ENCODE peak calls at places on chromosomes 3 and 15, in six cellular contexts. Y is K562, T is fibroblast of mammary gland, N is IMR-90, X is cardiac muscle cell, O is A549. S is an unnamed sample.

GRCh38 chr3:196502775-196503181 is 790 bp downstream of the RNF168 start:
- DNase-seq in Y (peak; percentile 28), T (peak; percentile 94), N (peak; percentile 92), X (peak; percentile 51), O (peak; percentile 35), S (peak; percentile 64)

GRCh38 chr3:62785384-62785783 is 89.8 kb downstream of the CADPS start:
- DNase-seq in Y (no peak), T (no peak), N (no peak), X (no peak), O (no peak), S (no peak)

GRCh38 chr15:66999046-66999557 is 66.3 kb upstream of the SMAD3 start:
- DNase-seq in Y (no peak), T (peak; percentile 32), N (peak; percentile 45), X (no peak), O (no peak), S (no peak)

GRCh38 chr15:62998262-62998909 is 44.2 kb upstream of the TPM1 start:
- DNase-seq in Y (no peak), T (no peak), N (no peak), X (no peak), O (no peak), S (no peak)

GRCh38 chr3:84136425-84136824 is 822.4 kb upstream of the CADM2 start:
- DNase-seq in Y (no peak), T (no peak), N (no peak), X (no peak), O (no peak), S (no peak)

GRCh38 chr15:43214592-43215295 is 6.1 kb downstream of the EPB42 start:
- DNase-seq in Y (no peak), T (no peak), N (no peak), X (peak; percentile 60), O (no peak), S (no peak)

GRCh38 chr3:36484386-36484785 is 104.1 kb downstream of the STAC start:
- DNase-seq in Y (no peak), T (no peak), N (no peak), X (no peak), O (no peak), S (no peak)

GRCh38 chr3:131491775-131492174 is 11.0 kb downstream of the MRPL3 start:
- DNase-seq in Y (no peak), T (peak; percentile 52), N (peak; percentile 16), X (no peak), O (no peak), S (no peak)

GRCh38 chr3:110430146-110430545 is 641.5 kb upstream of the NECTIN3 start:
- DNase-seq in Y (no peak), T (no peak), N (peak; percentile 44), X (no peak), O (no peak), S (no peak)

GRCh38 chr15:101277943-101278564 is 769 bp upstream of the SELENOS start:
- DNase-seq in Y (no peak), T (no peak), N (no peak), X (no peak), O (no peak), S (no peak)

GRCh38 chr3:172965256-172965655 is 175.8 kb downstream of the SPATA16 start:
- DNase-seq in Y (no peak), T (no peak), N (peak; percentile 50), X (no peak), O (no peak), S (no peak)

GRCh38 chr3:5181479-5182141 is 5.9 kb upstream of the EDEM1 start:
- DNase-seq in Y (no peak), T (no peak), N (no peak), X (no peak), O (no peak), S (no peak)

GRCh38 chr3:113623324-113623723 is 73.1 kb downstream of the USF3 start:
- DNase-seq in Y (no peak), T (peak; percentile 3), N (no peak), X (no peak), O (no peak), S (no peak)

GRCh38 chr15:70783041-70783440 is 19.7 kb upstream of the UACA start:
- DNase-seq in Y (no peak), T (no peak), N (no peak), X (no peak), O (no peak), S (no peak)

GRCh38 chr15:61479601-61480000 is 250.5 kb upstream of the RORA start:
- DNase-seq in Y (no peak), T (peak; percentile 72), N (no peak), X (no peak), O (no peak), S (no peak)

GRCh38 chr3:16439163-16439847 is 74.2 kb downstream of the RFTN1 start:
- DNase-seq in Y (no peak), T (no peak), N (peak; percentile 19), X (no peak), O (no peak), S (no peak)

GRCh38 chr15:83270176-83270575 is 14.3 kb downstream of the BNC1 start:
- DNase-seq in Y (no peak), T (no peak), N (no peak), X (no peak), O (no peak), S (no peak)

GRCh38 chr3:18343809-18344208 is 81.3 kb downstream of the SATB1 start:
- DNase-seq in Y (no peak), T (no peak), N (no peak), X (no peak), O (no peak), S (no peak)

GRCh38 chr3:98556164-98557130 is 24.7 kb downstream of the GPR15 start:
- DNase-seq in Y (no peak), T (no peak), N (no peak), X (no peak), O (no peak), S (peak; percentile 51)

GRCh38 chr3:12135029-12135634 is 23.6 kb downstream of the TIMP4 start:
- DNase-seq in Y (peak; percentile 61), T (peak; percentile 66), N (peak; percentile 64), X (peak; percentile 72), O (peak; percentile 64), S (peak; percentile 38)

GRCh38 chr15:66740802-66741201 is 38.8 kb downstream of the SMAD6 start:
- DNase-seq in Y (no peak), T (peak; percentile 53), N (no peak), X (no peak), O (no peak), S (no peak)

GRCh38 chr3:147620906-147621305 is 211.7 kb downstream of the ZIC1 start:
- DNase-seq in Y (no peak), T (peak; percentile 49), N (no peak), X (no peak), O (no peak), S (no peak)

DNA sequence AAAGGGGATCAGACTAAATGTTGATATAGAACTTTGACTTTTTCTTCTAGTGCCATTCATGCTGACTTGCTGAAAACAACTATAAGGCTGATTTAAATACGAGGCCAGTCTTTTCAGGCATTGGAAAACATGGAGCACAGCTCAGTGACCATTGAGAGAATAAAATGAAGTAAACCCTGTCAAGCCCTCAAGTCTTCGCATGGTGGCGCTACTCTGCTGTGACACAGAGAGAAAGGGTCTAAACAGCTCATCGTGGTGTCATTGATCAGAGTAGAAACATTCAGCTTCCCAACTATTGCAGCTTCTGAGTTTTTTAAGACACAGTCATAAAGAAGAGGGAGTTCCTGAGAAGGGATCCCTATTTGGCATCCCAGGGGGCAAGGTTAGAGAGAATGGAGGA is 716.2 kb downstream of the DIPK2A start:
- DNase-seq in Y (no peak), T (peak; percentile 6), N (no peak), X (no peak), O (no peak), S (no peak)
- H3K4me3 ChIP-seq in Y (no peak overlapping the region), T (no peak overlapping the region), N (no peak overlapping the region), X (no peak overlapping the region), O (no peak overlapping the region), S (no peak overlapping the region)

GRCh38 chr3:59817511-59817910 is 767.7 kb upstream of the CFAP20DC start:
- DNase-seq in Y (no peak), T (no peak), N (no peak), X (no peak), O (no peak), S (no peak)
- H3K4me3 ChIP-seq in Y (no peak overlapping the region), T (no peak overlapping the region), N (no peak overlapping the region), X (no peak overlapping the region), O (no peak overlapping the region), S (no peak overlapping the region)

DNA sequence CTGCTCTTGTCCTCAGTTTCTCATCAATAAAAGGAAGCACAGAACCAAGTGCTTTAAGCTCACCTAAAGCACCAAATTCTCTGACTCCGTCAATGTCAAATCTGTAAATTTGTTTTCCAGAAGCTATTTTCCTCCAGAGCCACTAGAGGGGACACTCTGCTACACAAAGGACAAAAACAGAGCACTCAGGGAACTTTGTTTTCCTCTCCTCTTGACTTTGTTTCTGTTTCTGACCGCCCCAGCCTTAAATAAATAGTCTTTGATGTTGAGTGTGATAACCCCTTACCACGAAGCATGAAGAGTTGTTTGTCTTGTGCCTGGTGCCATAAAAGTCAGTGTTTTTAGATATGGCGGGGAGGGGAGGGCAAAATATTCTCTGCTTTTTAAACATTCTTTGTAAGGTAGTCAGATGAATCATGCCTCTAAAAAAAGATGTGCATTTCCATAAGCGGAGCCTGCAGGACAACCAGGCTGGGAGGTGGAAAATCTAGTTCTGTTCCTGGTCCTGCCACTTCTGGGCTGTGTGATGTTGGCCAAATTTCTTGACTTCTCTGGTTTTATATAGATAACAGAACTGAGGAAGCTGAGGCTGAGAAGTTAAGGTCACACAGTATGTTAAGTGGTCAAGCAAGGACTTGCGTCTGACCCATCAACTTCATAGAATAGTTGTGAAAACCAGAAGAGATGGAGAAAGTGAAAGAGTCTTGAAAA is 7.3 kb upstream of the ZBTB38 start:
- DNase-seq in Y (peak; percentile 71), T (peak; percentile 88), N (peak; percentile 90), X (peak; percentile 63), O (peak; percentile 86), S (no peak)
- H3K4me3 ChIP-seq in Y (no peak overlapping the region), T (no peak overlapping the region), N (peak overlapping the region; percentile 15), X (no peak overlapping the region), O (no peak overlapping the region), S (no peak overlapping the region)

GRCh38 chr3:194350726-194351071 is 429 bp downstream of the CPN2 start:
- DNase-seq in Y (no peak), T (no peak), N (no peak), X (no peak), O (no peak), S (no peak)

GRCh38 chr3:194352631-194353290 is 1.6 kb upstream of the CPN2 start:
- DNase-seq in Y (no peak), T (no peak), N (no peak), X (no peak), O (no peak), S (no peak)

GRCh38 chr3:194351952-194352536 is 916 bp upstream of the CPN2 start:
- DNase-seq in Y (no peak), T (no peak), N (no peak), X (no peak), O (no peak), S (no peak)

GRCh38 chr3:194348354-194348753 is 2.8 kb downstream of the CPN2 start:
- DNase-seq in Y (no peak), T (no peak), N (no peak), X (no peak), O (no peak), S (no peak)

DNA sequence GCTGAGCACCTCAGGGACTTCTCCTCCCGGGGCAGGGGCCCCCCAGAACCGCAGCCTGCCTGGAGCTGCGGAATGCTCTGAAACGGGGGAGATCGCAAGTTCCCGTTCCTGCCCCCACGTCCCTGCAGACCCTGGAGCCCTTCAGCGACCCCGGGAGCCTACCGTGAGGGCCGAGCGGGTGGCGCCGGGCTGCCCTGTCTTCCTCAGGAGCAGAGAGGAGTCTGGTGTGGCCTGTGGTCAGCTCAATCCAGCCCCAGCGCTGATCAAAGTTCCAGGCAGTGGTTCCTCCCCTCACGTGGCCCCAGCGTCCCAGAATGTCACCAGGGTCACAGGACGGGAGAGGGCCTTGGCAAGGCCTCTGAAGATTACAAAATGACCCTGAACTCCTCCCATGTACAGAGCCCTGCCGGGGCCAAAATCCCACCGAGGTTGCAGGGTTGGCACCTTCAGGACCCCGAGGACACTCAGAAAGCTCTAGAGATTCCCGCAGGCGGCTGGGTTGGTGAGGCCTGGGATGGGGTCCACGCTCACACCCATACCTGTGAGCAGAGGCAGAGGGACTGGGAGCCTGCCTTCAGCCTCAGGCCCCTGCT is at the start of gene CPN2:
- DNase-seq in Y (no peak), T (no peak), N (no peak), X (no peak), O (no peak), S (no peak)
- H3K4me3 ChIP-seq in Y (no peak within 1 kb of the TSS), T (no peak within 1 kb of the TSS), N (no peak within 1 kb of the TSS), X (no peak within 1 kb of the TSS), O (no peak within 1 kb of the TSS), S (no peak within 1 kb of the TSS)